ENCODE peak calls at places on chromosomes 6 and 20, in nine cellular contexts. One of them, this sample, is unnamed.

GRCh38 chr20:19777981-19778380 is 19.9 kb downstream of the RIN2 start:
- DNase-seq in suprapubic skin: no peak
- DNase-seq in GM12878: no peak
- DNase-seq in sigmoid colon: no peak
- DNase-seq in tibial nerve: no peak
- DNase-seq in H1: no peak
- DNase-seq in A549: no peak
- DNase-seq in esophagus muscularis mucosa: no peak
- DNase-seq in ovary: no peak
- DNase-seq in this sample: no peak

GRCh38 chr20:23061713-23062561 is 12.5 kb upstream of the THBD start:
- DNase-seq in tibial nerve: no peak
- DNase-seq in A549: peak; percentile 67
- DNase-seq in GM12878: no peak
- DNase-seq in sigmoid colon: peak; percentile 78
- DNase-seq in H1: peak; percentile 57
- DNase-seq in esophagus muscularis mucosa: no peak
- DNase-seq in suprapubic skin: no peak
- DNase-seq in ovary: peak; percentile 67
- DNase-seq in this sample: peak; percentile 17

GRCh38 chr20:52859156-52859887 is 112.8 kb upstream of the TSHZ2 start:
- DNase-seq in suprapubic skin: no peak
- DNase-seq in ovary: peak; percentile 19
- DNase-seq in H1: no peak
- DNase-seq in GM12878: no peak
- DNase-seq in esophagus muscularis mucosa: no peak
- DNase-seq in A549: no peak
- DNase-seq in tibial nerve: no peak
- DNase-seq in sigmoid colon: no peak
- DNase-seq in this sample: no peak

GRCh38 chr6:89597988-89598387 is 40.6 kb downstream of the LYRM2 start:
- DNase-seq in tibial nerve: peak; percentile 10
- DNase-seq in sigmoid colon: no peak
- DNase-seq in GM12878: no peak
- DNase-seq in suprapubic skin: no peak
- DNase-seq in A549: peak; percentile 17
- DNase-seq in H1: no peak
- DNase-seq in esophagus muscularis mucosa: no peak
- DNase-seq in ovary: no peak
- DNase-seq in this sample: no peak

GRCh38 chr6:110902091-110902490 is 27.5 kb downstream of the AMD1 start:
- DNase-seq in sigmoid colon: no peak
- DNase-seq in A549: no peak
- DNase-seq in esophagus muscularis mucosa: no peak
- DNase-seq in suprapubic skin: no peak
- DNase-seq in ovary: no peak
- DNase-seq in tibial nerve: no peak
- DNase-seq in H1: no peak
- DNase-seq in GM12878: no peak
- DNase-seq in this sample: no peak

GRCh38 chr6:31740397-31741223 is 805 bp downstream of the MSH5 start:
- DNase-seq in A549: no peak
- DNase-seq in H1: no peak
- DNase-seq in tibial nerve: no peak
- DNase-seq in sigmoid colon: no peak
- DNase-seq in suprapubic skin: no peak
- DNase-seq in GM12878: no peak
- DNase-seq in esophagus muscularis mucosa: no peak
- DNase-seq in ovary: no peak
- DNase-seq in this sample: peak; percentile 60

GRCh38 chr6:158647501-158647900 is 2.4 kb upstream of the SYTL3 start:
- DNase-seq in GM12878: no peak
- DNase-seq in ovary: no peak
- DNase-seq in suprapubic skin: no peak
- DNase-seq in esophagus muscularis mucosa: peak; percentile 29
- DNase-seq in A549: no peak
- DNase-seq in H1: no peak
- DNase-seq in sigmoid colon: no peak
- DNase-seq in tibial nerve: no peak
- DNase-seq in this sample: no peak

GRCh38 chr6:2476376-2476775 is 231.0 kb upstream of the GMDS start:
- DNase-seq in esophagus muscularis mucosa: no peak
- DNase-seq in suprapubic skin: no peak
- DNase-seq in H1: no peak
- DNase-seq in GM12878: no peak
- DNase-seq in sigmoid colon: no peak
- DNase-seq in tibial nerve: no peak
- DNase-seq in ovary: no peak
- DNase-seq in A549: no peak
- DNase-seq in this sample: peak; percentile 55

GRCh38 chr6:137933696-137934095 is 66.6 kb downstream of the TNFAIP3 start:
- DNase-seq in A549: no peak
- DNase-seq in esophagus muscularis mucosa: no peak
- DNase-seq in sigmoid colon: peak; percentile 82
- DNase-seq in tibial nerve: peak; percentile 46
- DNase-seq in GM12878: no peak
- DNase-seq in ovary: peak; percentile 56
- DNase-seq in suprapubic skin: no peak
- DNase-seq in H1: no peak
- DNase-seq in this sample: no peak

GRCh38 chr6:26205625-26206574 is 118.7 kb downstream of the HFE start:
- DNase-seq in sigmoid colon: no peak
- DNase-seq in esophagus muscularis mucosa: no peak
- DNase-seq in GM12878: no peak
- DNase-seq in H1: no peak
- DNase-seq in A549: peak; percentile 62
- DNase-seq in suprapubic skin: no peak
- DNase-seq in tibial nerve: no peak
- DNase-seq in ovary: no peak
- DNase-seq in this sample: peak; percentile 26

GRCh38 chr6:136662347-136663237 is 112.4 kb upstream of the MAP7 start:
- DNase-seq in ovary: no peak
- DNase-seq in tibial nerve: no peak
- DNase-seq in suprapubic skin: no peak
- DNase-seq in A549: no peak
- DNase-seq in GM12878: no peak
- DNase-seq in H1: no peak
- DNase-seq in sigmoid colon: no peak
- DNase-seq in esophagus muscularis mucosa: no peak
- DNase-seq in this sample: no peak

GRCh38 chr20:43430265-43430664 is 27.4 kb upstream of the SRSF6 start:
- DNase-seq in esophagus muscularis mucosa: peak; percentile 5
- DNase-seq in tibial nerve: no peak
- DNase-seq in GM12878: no peak
- DNase-seq in H1: peak; percentile 77
- DNase-seq in suprapubic skin: no peak
- DNase-seq in A549: no peak
- DNase-seq in sigmoid colon: no peak
- DNase-seq in ovary: no peak
- DNase-seq in this sample: no peak

GRCh38 chr6:38195113-38195635 is 375.6 kb downstream of the ZFAND3 start:
- DNase-seq in A549: no peak
- DNase-seq in tibial nerve: no peak
- DNase-seq in ovary: no peak
- DNase-seq in suprapubic skin: peak; percentile 15
- DNase-seq in H1: peak; percentile 19
- DNase-seq in esophagus muscularis mucosa: no peak
- DNase-seq in GM12878: no peak
- DNase-seq in sigmoid colon: no peak
- DNase-seq in this sample: no peak

GRCh38 chr20:23049201-23049932 is at the start of gene THBD:
- DNase-seq in GM12878: no peak
- DNase-seq in ovary: peak; percentile 64
- DNase-seq in tibial nerve: peak; percentile 71
- DNase-seq in suprapubic skin: peak; percentile 86
- DNase-seq in sigmoid colon: peak; percentile 86
- DNase-seq in esophagus muscularis mucosa: peak; percentile 95
- DNase-seq in H1: peak; percentile 81
- DNase-seq in A549: peak; percentile 89
- DNase-seq in this sample: peak; percentile 56

GRCh38 chr6:136201735-136202134 is 48.4 kb downstream of the MTFR2 start:
- DNase-seq in suprapubic skin: no peak
- DNase-seq in esophagus muscularis mucosa: no peak
- DNase-seq in A549: no peak
- DNase-seq in tibial nerve: no peak
- DNase-seq in ovary: no peak
- DNase-seq in sigmoid colon: no peak
- DNase-seq in GM12878: no peak
- DNase-seq in H1: no peak
- DNase-seq in this sample: no peak

GRCh38 chr20:32052792-32053362 is 835 bp downstream of the HCK start:
- DNase-seq in esophagus muscularis mucosa: no peak
- DNase-seq in A549: no peak
- DNase-seq in tibial nerve: no peak
- DNase-seq in ovary: peak; percentile 27
- DNase-seq in GM12878: no peak
- DNase-seq in suprapubic skin: no peak
- DNase-seq in sigmoid colon: peak; percentile 80
- DNase-seq in H1: peak; percentile 70
- DNase-seq in this sample: peak; percentile 55
- TF ChIP-seq EP300 in esophagus muscularis mucosa: no peak
- TF ChIP-seq EP300 in A549: no peak
- TF ChIP-seq EP300 in tibial nerve: no peak
- TF ChIP-seq EP300 in ovary: no peak
- TF ChIP-seq EP300 in GM12878: peak; percentile 29
- TF ChIP-seq EP300 in suprapubic skin: no peak
- TF ChIP-seq EP300 in sigmoid colon: no peak
- TF ChIP-seq EP300 in H1: peak; percentile 67
- TF ChIP-seq EP300 in this sample: no peak

GRCh38 chr6:82767037-82767436 is 298.6 kb downstream of the UBE3D start:
- DNase-seq in sigmoid colon: no peak
- DNase-seq in A549: no peak
- DNase-seq in H1: peak; percentile 56
- DNase-seq in suprapubic skin: no peak
- DNase-seq in tibial nerve: no peak
- DNase-seq in GM12878: no peak
- DNase-seq in esophagus muscularis mucosa: no peak
- DNase-seq in ovary: no peak
- DNase-seq in this sample: no peak

GRCh38 chr6:82767447-82767846 is 298.2 kb downstream of the UBE3D start:
- DNase-seq in tibial nerve: no peak
- DNase-seq in sigmoid colon: no peak
- DNase-seq in esophagus muscularis mucosa: no peak
- DNase-seq in H1: no peak
- DNase-seq in GM12878: no peak
- DNase-seq in A549: no peak
- DNase-seq in ovary: no peak
- DNase-seq in suprapubic skin: no peak
- DNase-seq in this sample: no peak

GRCh38 chr6:82761674-82762345 is 303.8 kb downstream of the UBE3D start:
- DNase-seq in sigmoid colon: no peak
- DNase-seq in H1: no peak
- DNase-seq in esophagus muscularis mucosa: no peak
- DNase-seq in tibial nerve: no peak
- DNase-seq in GM12878: no peak
- DNase-seq in A549: no peak
- DNase-seq in suprapubic skin: no peak
- DNase-seq in ovary: no peak
- DNase-seq in this sample: no peak

DNA sequence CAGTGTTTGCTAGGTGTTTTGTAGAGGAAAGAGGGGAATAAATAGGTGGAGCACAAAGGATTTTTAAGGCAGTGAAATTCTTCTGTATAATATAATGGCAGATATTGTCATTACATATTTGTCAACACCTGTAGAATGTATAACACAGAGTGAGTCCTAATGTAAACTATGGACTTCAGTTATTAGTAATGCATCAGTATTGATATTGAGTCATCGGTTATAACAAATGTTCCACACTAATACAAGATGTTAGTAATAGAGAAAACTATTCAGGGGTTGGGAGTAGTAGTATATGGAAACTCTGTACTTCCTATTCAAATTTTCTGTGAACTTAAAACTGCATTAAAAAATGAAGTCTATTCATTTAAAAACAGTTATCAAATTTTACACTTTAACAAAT is 299.2 kb downstream of the UBE3D start:
- DNase-seq in suprapubic skin: no peak
- DNase-seq in tibial nerve: no peak
- DNase-seq in sigmoid colon: no peak
- DNase-seq in A549: no peak
- DNase-seq in GM12878: no peak
- DNase-seq in esophagus muscularis mucosa: no peak
- DNase-seq in ovary: no peak
- DNase-seq in H1: no peak
- DNase-seq in this sample: no peak
- TF ChIP-seq EP300 in suprapubic skin: no peak
- TF ChIP-seq EP300 in tibial nerve: no peak
- TF ChIP-seq EP300 in sigmoid colon: no peak
- TF ChIP-seq EP300 in A549: no peak
- TF ChIP-seq EP300 in GM12878: no peak
- TF ChIP-seq EP300 in esophagus muscularis mucosa: no peak
- TF ChIP-seq EP300 in ovary: no peak
- TF ChIP-seq EP300 in H1: no peak
- TF ChIP-seq EP300 in this sample: no peak

DNA sequence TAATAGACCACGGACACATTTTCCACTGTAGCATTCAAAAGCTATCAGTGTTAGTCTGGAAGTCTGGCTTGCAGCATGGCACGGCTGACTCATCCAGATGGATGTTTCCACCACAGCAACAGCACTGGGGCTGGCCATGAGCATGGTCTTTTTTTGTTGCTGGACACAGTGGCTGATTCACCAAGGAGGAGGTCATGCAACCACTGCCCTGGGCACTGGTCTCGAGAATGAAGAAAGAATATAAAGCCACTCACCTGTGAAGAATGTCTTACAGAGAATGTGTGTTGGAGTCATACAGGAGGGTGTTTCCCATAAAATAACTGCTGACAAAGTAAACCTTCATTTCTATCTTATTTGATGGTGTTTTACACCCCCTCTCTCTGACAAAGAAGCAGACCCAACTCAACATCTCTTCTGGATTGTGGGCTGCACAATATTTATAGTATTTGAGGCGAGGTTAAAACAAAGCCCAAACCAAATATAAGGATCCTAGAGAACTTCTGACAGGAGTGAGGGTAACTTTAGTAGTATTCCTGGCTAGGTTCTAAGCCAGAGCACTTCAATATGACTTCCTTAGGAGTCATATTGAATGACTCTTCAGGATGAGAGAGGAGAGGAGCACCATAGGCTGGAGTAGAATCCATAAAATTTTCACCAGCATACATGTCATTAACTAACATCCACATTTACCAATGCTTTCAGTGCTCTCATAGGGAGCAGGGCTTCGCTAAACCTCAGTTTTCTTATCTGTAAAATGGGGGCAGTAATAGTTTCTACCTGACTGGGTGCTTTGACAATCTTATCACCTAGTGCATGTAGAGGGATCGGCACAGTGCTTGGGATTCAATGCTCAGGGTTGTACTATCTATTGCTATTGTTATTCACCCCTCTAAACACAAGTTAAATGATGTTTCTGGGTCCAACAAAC is 121.4 kb downstream of the KIF13A start:
- DNase-seq in tibial nerve: peak; percentile 31
- DNase-seq in ovary: peak; percentile 56
- DNase-seq in esophagus muscularis mucosa: peak; percentile 92
- DNase-seq in H1: no peak
- DNase-seq in A549: peak; percentile 57
- DNase-seq in sigmoid colon: peak; percentile 88
- DNase-seq in suprapubic skin: peak; percentile 84
- DNase-seq in GM12878: no peak
- DNase-seq in this sample: peak; percentile 18
- TF ChIP-seq EP300 in tibial nerve: peak; percentile 35
- TF ChIP-seq EP300 in ovary: no peak
- TF ChIP-seq EP300 in esophagus muscularis mucosa: no peak
- TF ChIP-seq EP300 in H1: no peak
- TF ChIP-seq EP300 in A549: peak; percentile 75
- TF ChIP-seq EP300 in sigmoid colon: no peak
- TF ChIP-seq EP300 in suprapubic skin: no peak
- TF ChIP-seq EP300 in GM12878: no peak
- TF ChIP-seq EP300 in this sample: no peak

GRCh38 chr6:154410619-154411044 is 54.0 kb upstream of the IPCEF1 start:
- DNase-seq in ovary: peak; percentile 72
- DNase-seq in GM12878: no peak
- DNase-seq in H1: no peak
- DNase-seq in esophagus muscularis mucosa: no peak
- DNase-seq in suprapubic skin: no peak
- DNase-seq in tibial nerve: peak; percentile 43
- DNase-seq in sigmoid colon: peak; percentile 75
- DNase-seq in A549: peak; percentile 60
- DNase-seq in this sample: peak; percentile 28
- TF ChIP-seq EP300 in ovary: no peak
- TF ChIP-seq EP300 in GM12878: no peak
- TF ChIP-seq EP300 in H1: no peak
- TF ChIP-seq EP300 in esophagus muscularis mucosa: no peak
- TF ChIP-seq EP300 in suprapubic skin: no peak
- TF ChIP-seq EP300 in tibial nerve: peak; percentile 83
- TF ChIP-seq EP300 in sigmoid colon: peak; percentile 14
- TF ChIP-seq EP300 in A549: peak; percentile 54
- TF ChIP-seq EP300 in this sample: no peak